ENCODE peak calls at places on chromosomes 3 and 15, in four cellular contexts. A is CD4-positive, CD25-positive, alpha-beta regulatory T cell; Y is neural progenitor cell; N is heart right ventricle. I is an unnamed sample. For H3K4me1, the result is how much of the 10 kb centered on the place peaks cover.

GRCh38 chr3:19274576-19274975 is 126.3 kb downstream of the KCNH8 start:
- DNase-seq in A (no peak), Y (no peak), N (no peak), I (no peak)

GRCh38 chr15:40978141-40978540 is 24.9 kb downstream of the CHAC1 start:
- DNase-seq in A (no peak), Y (no peak), N (no peak), I (no peak)

GRCh38 chr3:72295974-72296450 is 511.1 kb upstream of the PROK2 start:
- DNase-seq in A (no peak), Y (no peak), N (no peak), I (no peak)

GRCh38 chr15:73069109-73069508 is 16.8 kb downstream of the NEO1 start:
- DNase-seq in A (no peak), Y (no peak), N (no peak), I (no peak)

GRCh38 chr15:48374472-48374871 is 43.2 kb downstream of the DUT start:
- DNase-seq in A (no peak), Y (no peak), N (no peak), I (no peak)

GRCh38 chr15:31434418-31435255 is 108.0 kb downstream of the KLF13 start:
- DNase-seq in A (peak), Y (no peak), N (peak), I (peak)

GRCh38 chr15:42749266-42749665 is 12.3 kb upstream of the CDAN1 start:
- DNase-seq in A (no peak), Y (no peak), N (no peak), I (no peak)

GRCh38 chr15:101532865-101533264 is 43.4 kb upstream of the PCSK6 start:
- DNase-seq in A (no peak), Y (no peak), N (no peak), I (no peak)

GRCh38 chr15:90580086-90580485 is 50.4 kb downstream of the CRTC3 start:
- DNase-seq in A (no peak), Y (no peak), N (no peak), I (no peak)

GRCh38 chr3:186225603-186226002 is 116.7 kb upstream of the ETV5 start:
- DNase-seq in A (no peak), Y (no peak), N (no peak), I (no peak)

GRCh38 chr3:135109681-135110080 is 314.6 kb downstream of the EPHB1 start:
- DNase-seq in A (no peak), Y (no peak), N (no peak), I (no peak)

GRCh38 chr3:48440590-48440958 is 517 bp downstream of the TMA7 start:
- DNase-seq in A (no peak), Y (peak), N (no peak), I (no peak)

GRCh38 chr15:73650387-73651126 is 17.4 kb upstream of the NPTN start:
- DNase-seq in A (no peak), Y (no peak), N (no peak), I (no peak)

GRCh38 chr3:178060406-178060805 is 475.8 kb upstream of the KCNMB2 start:
- DNase-seq in A (no peak), Y (no peak), N (no peak), I (no peak)

GRCh38 chr3:52396011-52396906 is 48.6 kb downstream of the SEMA3G start:
- DNase-seq in A (no peak), Y (no peak), N (no peak), I (no peak)

GRCh38 chr3:101803152-101803782 is 24.3 kb downstream of the NXPE3 start:
- DNase-seq in A (peak), Y (peak), N (no peak), I (peak)

GRCh38 chr15:31567861-31568260 is 241.2 kb downstream of the KLF13 start:
- DNase-seq in A (no peak), Y (no peak), N (no peak), I (no peak)

GRCh38 chr3:180534828-180535227 is 67.1 kb upstream of the TTC14 start:
- DNase-seq in A (no peak), Y (no peak), N (no peak), I (no peak)

GRCh38 chr3:50133283-50133615 is 21.9 kb upstream of the SEMA3F start:
- DNase-seq in A (no peak), Y (no peak), N (no peak), I (no peak)

GRCh38 chr15:90201944-90202375 is 830 bp downstream of the SEMA4B start:
- DNase-seq in A (no peak), Y (peak), N (no peak), I (no peak)

GRCh38 chr3:184491011-184491576 is 70.5 kb upstream of the EPHB3 start:
- DNase-seq in A (no peak), Y (no peak), N (no peak), I (no peak)

GRCh38 chr15:36682091-36682490 is 102.7 kb downstream of the CDIN1 start:
- DNase-seq in A (no peak), Y (no peak), N (no peak), I (no peak)

GRCh38 chr3:122343654-122344053 is 18.6 kb downstream of the CSTA start:
- DNase-seq in A (no peak), Y (no peak), N (no peak), I (no peak)

GRCh38 chr15:97504031-97504430 is 456.5 kb upstream of the ARRDC4 start:
- DNase-seq in A (no peak), Y (no peak), N (no peak), I (no peak)

GRCh38 chr15:60704129-60704528 is 225.2 kb upstream of the ICE2 start:
- DNase-seq in A (no peak), Y (no peak), N (no peak), I (no peak)

GRCh38 chr15:40084657-40085056 is 24.0 kb downstream of the BMF start:
- DNase-seq in A (no peak), Y (no peak), N (no peak), I (no peak)

GRCh38 chr15:61141497-61142125 is 87.5 kb downstream of the RORA start:
- DNase-seq in A (no peak), Y (no peak), N (no peak), I (no peak)

GRCh38 chr3:34212671-34213070 is 414.2 kb downstream of the PDCD6IP start:
- DNase-seq in A (no peak), Y (peak), N (no peak), I (no peak)

GRCh38 chr15:100334905-100335304 is 6.9 kb downstream of the ADAMTS17 start:
- DNase-seq in A (no peak), Y (no peak), N (no peak), I (peak)

GRCh38 chr3:63914312-63914711 is 2.1 kb upstream of the SCAANT1 start:
- DNase-seq in A (no peak), Y (no peak), N (no peak), I (no peak)

GRCh38 chr3:101829066-101829830 is 20.1 kb upstream of the NFKBIZ start:
- DNase-seq in A (peak), Y (peak), N (peak), I (no peak)

GRCh38 chr15:27454281-27455060 is 483.5 kb downstream of the GABRG3 start:
- DNase-seq in A (no peak), Y (no peak), N (no peak), I (no peak)

GRCh38 chr3:176948123-176948522 is 249.2 kb downstream of the TBL1XR1 start:
- DNase-seq in A (no peak), Y (no peak), N (no peak), I (no peak)

GRCh38 chr3:138332472-138333073 is 2.9 kb upstream of the NME9 start:
- DNase-seq in A (peak), Y (peak), N (no peak), I (no peak)

GRCh38 chr15:90087454-90088154 is 14.7 kb downstream of the IDH2 start:
- DNase-seq in A (peak), Y (no peak), N (no peak), I (peak)

GRCh38 chr3:126309861-126310655 is 47.1 kb downstream of the KLF15 start:
- DNase-seq in A (no peak), Y (no peak), N (no peak), I (no peak)

GRCh38 chr3:58353722-58354553 is 21.2 kb downstream of the PXK start:
- DNase-seq in A (peak), Y (no peak), N (no peak), I (peak)

DNA sequence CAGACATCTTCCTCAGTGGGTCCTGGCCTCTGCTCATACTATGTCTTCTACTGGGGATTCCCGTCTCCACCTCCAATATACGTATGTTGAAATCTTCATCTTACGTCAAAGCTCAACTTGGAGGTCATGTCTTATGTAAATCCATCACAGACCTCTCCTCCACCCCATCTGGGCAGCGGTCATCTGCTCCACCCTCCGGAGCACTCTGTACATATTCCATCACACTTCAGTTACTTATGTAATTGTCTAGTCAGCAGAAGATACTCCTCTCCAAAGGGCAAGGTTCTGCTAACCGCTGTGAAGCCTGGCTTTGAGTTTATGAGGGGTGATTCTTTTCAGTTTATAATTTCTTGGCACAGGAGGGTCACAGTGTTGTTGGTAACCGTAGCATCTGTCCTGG is 22.0 kb downstream of the MAP2K1 start:
- DNase-seq in A (no peak), Y (no peak), N (no peak), I (no peak)
- H3K4me1 ChIP-seq in A (half or more), Y (under half), N (half or more), I (half or more)

GRCh38 chr3:152338159-152338720 is 69.5 kb downstream of the MBNL1 start:
- DNase-seq in A (no peak), Y (no peak), N (no peak), I (no peak)
- H3K4me1 ChIP-seq in A (half or more), Y (under half), N (under half), I (under half)

DNA sequence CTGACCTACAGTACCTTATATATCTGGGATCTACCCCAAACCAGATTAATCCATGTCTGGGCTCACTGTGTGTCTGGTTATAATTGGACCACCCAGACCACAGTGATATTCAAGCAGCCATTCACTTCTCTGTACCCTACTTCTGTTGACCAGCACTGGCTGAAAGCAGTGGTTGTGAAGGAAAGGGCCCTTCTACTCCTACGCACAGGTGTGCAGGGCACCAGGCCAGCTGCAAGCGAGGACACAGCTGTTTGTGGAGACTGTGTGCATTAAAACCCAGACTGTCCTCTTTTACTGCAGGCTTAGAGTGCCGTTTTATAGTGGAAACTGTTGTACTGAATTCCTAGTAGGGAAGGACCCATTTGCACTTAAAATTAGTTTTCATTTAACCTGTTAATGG is 29.5 kb downstream of the CTDSPL start:
- DNase-seq in A (no peak), Y (no peak), N (no peak), I (no peak)
- H3K4me1 ChIP-seq in A (under half), Y (under half), N (half or more), I (under half)

GRCh38 chr3:133442518-133442917 is 42.7 kb downstream of the BFSP2 start:
- DNase-seq in A (peak), Y (no peak), N (no peak), I (no peak)
- H3K4me1 ChIP-seq in A (under half), Y (under half), N (under half), I (under half)

I was measured in DND-41.